ENCODE peak calls at places on chromosomes 4 and X, in nine cellular contexts. I is left ventricle myocardium inferior; Q is aorta; X is IMR-90; O is heart right ventricle; Y is CD4-positive, alpha-beta memory T cell; G is esophagus squamous epithelium; S is PC-3; K is CD4-positive, CD25-positive, alpha-beta regulatory T cell. D is an unnamed sample.

GRCh38 chr4:182155806-182156205 is 87.4 kb upstream of the TENM3 start:
- DNase-seq in I (no peak), Q (no peak), X (peak; percentile 44), O (no peak), Y (no peak), G (no peak), S (no peak), K (no peak), D (no peak)

GRCh38 chr4:139223682-139224317 is 46.8 kb upstream of the ELF2 start:
- DNase-seq in I (peak; percentile 44), Q (peak; percentile 84), X (peak; percentile 76), O (peak; percentile 27), Y (no peak), G (no peak), S (peak; percentile 37), K (no peak), D (no peak)

GRCh38 chrX:156002517-156002916 is 5.0 kb downstream of the IL9R start:
- DNase-seq in I (no peak), Q (no peak), X (no peak), O (no peak), Y (no peak), G (no peak), S (no peak), K (no peak), D (no peak)

GRCh38 chr4:46909078-46909477 is at the start of gene COX7B2:
- DNase-seq in I (no peak), Q (no peak), X (no peak), O (no peak), Y (no peak), G (no peak), S (peak; percentile 11), K (no peak), D (peak; percentile 17)

GRCh38 chrX:130702867-130703707 is 199.9 kb downstream of the ENOX2 start:
- DNase-seq in I (no peak), Q (no peak), X (no peak), O (no peak), Y (no peak), G (no peak), S (peak; percentile 32), K (no peak), D (no peak)

GRCh38 chr4:110270492-110271197 is 72.2 kb upstream of the ELOVL6 start:
- DNase-seq in I (no peak), Q (no peak), X (peak; percentile 67), O (no peak), Y (no peak), G (no peak), S (peak; percentile 54), K (no peak), D (no peak)

GRCh38 chrX:134749651-134750450 is 91.6 kb upstream of the PLAC1 start:
- DNase-seq in I (no peak), Q (no peak), X (no peak), O (no peak), Y (no peak), G (no peak), S (no peak), K (no peak), D (no peak)

GRCh38 chr4:161247831-161248230 is 916.0 kb downstream of the FSTL5 start:
- DNase-seq in I (no peak), Q (no peak), X (no peak), O (no peak), Y (no peak), G (no peak), S (peak; percentile 35), K (no peak), D (no peak)

GRCh38 chr4:158769175-158769831 is 477 bp downstream of the FNIP2 start:
- DNase-seq in I (peak; percentile 42), Q (peak; percentile 66), X (no peak), O (no peak), Y (peak; percentile 51), G (no peak), S (peak; percentile 33), K (peak; percentile 41), D (peak; percentile 88)

GRCh38 chr4:89160806-89161205 is 49.5 kb downstream of the TIGD2 start:
- DNase-seq in I (no peak), Q (no peak), X (no peak), O (no peak), Y (no peak), G (no peak), S (no peak), K (no peak), D (no peak)

GRCh38 chrX:132532955-132533354 is 44.1 kb upstream of the MBNL3 start:
- DNase-seq in I (no peak), Q (no peak), X (peak; percentile 11), O (no peak), Y (no peak), G (no peak), S (peak; percentile 66), K (no peak), D (no peak)

GRCh38 chr4:139214039-139214534 is 37.1 kb upstream of the ELF2 start:
- DNase-seq in I (peak; percentile 25), Q (peak; percentile 50), X (no peak), O (peak; percentile 35), Y (no peak), G (no peak), S (no peak), K (no peak), D (no peak)

GRCh38 chr4:7844247-7844991 is 95.2 kb downstream of the AFAP1 start:
- DNase-seq in I (peak; percentile 77), Q (peak; percentile 78), X (peak; percentile 99), O (peak; percentile 79), Y (peak; percentile 72), G (no peak), S (peak; percentile 89), K (peak; percentile 60), D (no peak)

GRCh38 chrX:37912286-37912685 is 64.9 kb upstream of the DYNLT3 start:
- DNase-seq in I (no peak), Q (no peak), X (no peak), O (no peak), Y (no peak), G (no peak), S (peak; percentile 38), K (no peak), D (no peak)

GRCh38 chr4:42454755-42455154 is 57.5 kb downstream of the SHISA3 start:
- DNase-seq in I (no peak), Q (no peak), X (no peak), O (no peak), Y (no peak), G (no peak), S (peak; percentile 40), K (no peak), D (no peak)

GRCh38 chr4:52660643-52661042 is 1.5 kb upstream of the USP46 start:
- DNase-seq in I (no peak), Q (no peak), X (no peak), O (no peak), Y (no peak), G (no peak), S (no peak), K (no peak), D (no peak)

GRCh38 chr4:109973529-109973905 is 60.8 kb downstream of the EGF start:
- DNase-seq in I (no peak), Q (no peak), X (no peak), O (no peak), Y (no peak), G (no peak), S (no peak), K (no peak), D (no peak)

GRCh38 chr4:38466401-38466800 is 197.6 kb upstream of the KLF3 start:
- DNase-seq in I (no peak), Q (no peak), X (no peak), O (no peak), Y (no peak), G (no peak), S (no peak), K (no peak), D (no peak)

GRCh38 chr4:41202356-41202755 is 12.0 kb downstream of the APBB2 start:
- DNase-seq in I (no peak), Q (no peak), X (no peak), O (no peak), Y (no peak), G (no peak), S (no peak), K (no peak), D (no peak)

GRCh38 chr4:41205130-41205529 is 9.2 kb downstream of the APBB2 start:
- DNase-seq in I (no peak), Q (no peak), X (no peak), O (no peak), Y (no peak), G (no peak), S (no peak), K (no peak), D (no peak)

GRCh38 chr4:41204400-41204978 is 9.9 kb downstream of the APBB2 start:
- DNase-seq in I (peak; percentile 33), Q (no peak), X (peak; percentile 83), O (peak; percentile 66), Y (no peak), G (no peak), S (peak; percentile 68), K (no peak), D (no peak)

GRCh38 chr4:41203169-41203568 is 11.2 kb downstream of the APBB2 start:
- DNase-seq in I (no peak), Q (no peak), X (peak; percentile 63), O (no peak), Y (no peak), G (no peak), S (no peak), K (no peak), D (no peak)

DNA sequence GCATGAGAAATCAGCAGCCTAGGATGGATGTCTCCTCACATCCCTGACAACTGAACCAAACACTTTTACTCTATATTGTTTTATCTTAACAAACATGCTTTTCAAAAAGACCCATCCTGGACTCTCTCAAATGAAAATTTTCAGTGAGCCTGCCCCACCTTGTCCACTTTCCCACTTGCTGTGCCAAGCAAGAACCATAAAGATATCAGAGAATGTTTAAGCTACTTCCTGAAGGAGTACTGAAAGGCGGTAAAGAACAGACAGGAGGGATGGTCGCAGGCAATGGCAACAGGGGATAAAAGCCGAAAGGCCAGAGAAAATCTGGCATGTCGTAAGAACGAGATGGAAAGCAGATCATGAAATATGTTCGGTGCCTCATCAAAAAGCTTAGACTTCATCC is 10.5 kb downstream of the APBB2 start:
- DNase-seq in I (no peak), Q (no peak), X (no peak), O (no peak), Y (no peak), G (no peak), S (no peak), K (no peak), D (no peak)
- H3K27ac ChIP-seq in I (peak overlapping the region; percentile 59), Q (peak overlapping the region; percentile 32), X (peak overlapping the region; percentile 26), O (peak overlapping the region; percentile 15), Y (no peak overlapping the region), G (no peak overlapping the region), S (no peak overlapping the region), K (no peak overlapping the region), D (no peak overlapping the region)

GRCh38 chr4:149718500-149718899 is 97.1 kb downstream of the IQCM start:
- DNase-seq in I (no peak), Q (peak; percentile 23), X (no peak), O (no peak), Y (no peak), G (no peak), S (no peak), K (no peak), D (no peak)
- H3K4me3 ChIP-seq in I (no peak overlapping the region), Q (no peak overlapping the region), X (no peak overlapping the region), O (no peak overlapping the region), Y (no peak overlapping the region), G (no peak overlapping the region), S (no peak overlapping the region), K (no peak overlapping the region), D (no peak overlapping the region)

GRCh38 chr4:4595252-4595651 is 53.4 kb upstream of the STX18 start:
- DNase-seq in I (no peak), Q (no peak), X (no peak), O (no peak), Y (no peak), G (no peak), S (no peak), K (no peak), D (no peak)
- H3K9me3 ChIP-seq in I (peaks cover 15% of the 10 kb centered on the region), Q (peaks cover 8% of the 10 kb centered on the region), X (peaks cover 5% of the 10 kb centered on the region), O (peaks cover 8% of the 10 kb centered on the region), Y (no peaks in the 10 kb centered on the region), G (peaks cover 24% of the 10 kb centered on the region), S (no peaks in the 10 kb centered on the region), K (peaks cover 8% of the 10 kb centered on the region), D (peaks cover 23% of the 10 kb centered on the region)

GRCh38 chr4:22595684-22596083 is 79.8 kb upstream of the ADGRA3 start:
- DNase-seq in I (no peak), Q (no peak), X (no peak), O (no peak), Y (no peak), G (no peak), S (no peak), K (no peak), D (no peak)
- H3K27ac ChIP-seq in I (no peak overlapping the region), Q (no peak overlapping the region), X (no peak overlapping the region), O (no peak overlapping the region), Y (no peak overlapping the region), G (no peak overlapping the region), S (no peak overlapping the region), K (no peak overlapping the region), D (no peak overlapping the region)